ENCODE peak calls at places on chromosomes 11 and 22, in five cellular contexts. One of them, this sample, is unnamed.
A peak's percentile ranks its signal among the peaks of the same experiment; 100 is the strongest.

GRCh38 chr11:57223601-57224000 is 13.4 kb downstream of the APLNR start:
- DNase-seq in DND-41: no peak
- DNase-seq in heart left ventricle: no peak
- DNase-seq in gastrocnemius medialis: no peak
- DNase-seq in CD8-positive, alpha-beta T cell: no peak
- DNase-seq in this sample: no peak

GRCh38 chr11:64799925-64800632 is 2.9 kb downstream of the MAP4K2 start:
- DNase-seq in DND-41: no peak
- DNase-seq in heart left ventricle: no peak
- DNase-seq in gastrocnemius medialis: no peak
- DNase-seq in CD8-positive, alpha-beta T cell: no peak
- DNase-seq in this sample: no peak

GRCh38 chr11:105937331-105937730 is 84.7 kb downstream of the MSANTD4 start:
- DNase-seq in DND-41: no peak
- DNase-seq in heart left ventricle: no peak
- DNase-seq in gastrocnemius medialis: no peak
- DNase-seq in CD8-positive, alpha-beta T cell: no peak
- DNase-seq in this sample: no peak

GRCh38 chr11:69479591-69480271 is 1.7 kb upstream of the LINC01488 start:
- DNase-seq in DND-41: no peak
- DNase-seq in heart left ventricle: peak; percentile 53
- DNase-seq in gastrocnemius medialis: no peak
- DNase-seq in CD8-positive, alpha-beta T cell: no peak
- DNase-seq in this sample: peak; percentile 82

GRCh38 chr22:43860831-43861230 is 1.5 kb downstream of the SULT4A1 start:
- DNase-seq in DND-41: no peak
- DNase-seq in heart left ventricle: no peak
- DNase-seq in gastrocnemius medialis: no peak
- DNase-seq in CD8-positive, alpha-beta T cell: no peak
- DNase-seq in this sample: peak; percentile 7

GRCh38 chr11:88288560-88288959 is 49.0 kb downstream of the CTSC start:
- DNase-seq in DND-41: no peak
- DNase-seq in heart left ventricle: no peak
- DNase-seq in gastrocnemius medialis: no peak
- DNase-seq in CD8-positive, alpha-beta T cell: no peak
- DNase-seq in this sample: no peak

GRCh38 chr11:28072321-28072720 is 35.6 kb downstream of the KIF18A start:
- DNase-seq in DND-41: no peak
- DNase-seq in heart left ventricle: no peak
- DNase-seq in gastrocnemius medialis: no peak
- DNase-seq in CD8-positive, alpha-beta T cell: no peak
- DNase-seq in this sample: no peak

GRCh38 chr22:19631899-19632670 is 82.2 kb upstream of the SEPTIN5 start:
- DNase-seq in DND-41: peak; percentile 41
- DNase-seq in heart left ventricle: no peak
- DNase-seq in gastrocnemius medialis: no peak
- DNase-seq in CD8-positive, alpha-beta T cell: peak; percentile 13
- DNase-seq in this sample: no peak

GRCh38 chr11:71248656-71249055 is 3.7 kb downstream of the SHANK2 start:
- DNase-seq in DND-41: no peak
- DNase-seq in heart left ventricle: no peak
- DNase-seq in gastrocnemius medialis: no peak
- DNase-seq in CD8-positive, alpha-beta T cell: no peak
- DNase-seq in this sample: peak; percentile 48

GRCh38 chr11:105665281-105665680 is 55.4 kb downstream of the GRIA4 start:
- DNase-seq in DND-41: no peak
- DNase-seq in heart left ventricle: no peak
- DNase-seq in gastrocnemius medialis: no peak
- DNase-seq in CD8-positive, alpha-beta T cell: no peak
- DNase-seq in this sample: no peak

GRCh38 chr11:85590848-85591483 is 36.2 kb downstream of the DLG2 start:
- DNase-seq in DND-41: no peak
- DNase-seq in heart left ventricle: no peak
- DNase-seq in gastrocnemius medialis: no peak
- DNase-seq in CD8-positive, alpha-beta T cell: no peak
- DNase-seq in this sample: no peak

GRCh38 chr11:44303401-44303938 is 6.5 kb downstream of the ALX4 start:
- DNase-seq in DND-41: no peak
- DNase-seq in heart left ventricle: no peak
- DNase-seq in gastrocnemius medialis: no peak
- DNase-seq in CD8-positive, alpha-beta T cell: no peak
- DNase-seq in this sample: no peak

GRCh38 chr11:58509730-58510129 is 1.8 kb upstream of the OR5B21 start:
- DNase-seq in DND-41: no peak
- DNase-seq in heart left ventricle: no peak
- DNase-seq in gastrocnemius medialis: no peak
- DNase-seq in CD8-positive, alpha-beta T cell: no peak
- DNase-seq in this sample: no peak

GRCh38 chr22:19811211-19811621 is 43.5 kb downstream of the GNB1L start:
- DNase-seq in DND-41: no peak
- DNase-seq in heart left ventricle: no peak
- DNase-seq in gastrocnemius medialis: no peak
- DNase-seq in CD8-positive, alpha-beta T cell: no peak
- DNase-seq in this sample: peak; percentile 44

GRCh38 chr22:19675428-19675827 is 38.9 kb upstream of the SEPTIN5 start:
- DNase-seq in DND-41: no peak
- DNase-seq in heart left ventricle: no peak
- DNase-seq in gastrocnemius medialis: no peak
- DNase-seq in CD8-positive, alpha-beta T cell: no peak
- DNase-seq in this sample: peak; percentile 40

GRCh38 chr11:36012979-36013378 is 69.1 kb downstream of the LDLRAD3 start:
- DNase-seq in DND-41: no peak
- DNase-seq in heart left ventricle: no peak
- DNase-seq in gastrocnemius medialis: no peak
- DNase-seq in CD8-positive, alpha-beta T cell: no peak
- DNase-seq in this sample: no peak

GRCh38 chr22:34278121-34278520 is 357.8 kb upstream of the LARGE1 start:
- DNase-seq in DND-41: no peak
- DNase-seq in heart left ventricle: no peak
- DNase-seq in gastrocnemius medialis: no peak
- DNase-seq in CD8-positive, alpha-beta T cell: no peak
- DNase-seq in this sample: no peak

GRCh38 chr11:66421492-66422205 is 814 bp downstream of the NPAS4 start:
- DNase-seq in DND-41: peak; percentile 89
- DNase-seq in heart left ventricle: peak; percentile 90
- DNase-seq in gastrocnemius medialis: peak; percentile 84
- DNase-seq in CD8-positive, alpha-beta T cell: peak; percentile 93
- DNase-seq in this sample: peak; percentile 95

GRCh38 chr11:77633856-77634425 is 3.7 kb downstream of the CLNS1A start:
- DNase-seq in DND-41: no peak
- DNase-seq in heart left ventricle: no peak
- DNase-seq in gastrocnemius medialis: no peak
- DNase-seq in CD8-positive, alpha-beta T cell: no peak
- DNase-seq in this sample: no peak

GRCh38 chr11:124086447-124086846 is 28.8 kb upstream of the VWA5A start:
- DNase-seq in DND-41: no peak
- DNase-seq in heart left ventricle: no peak
- DNase-seq in gastrocnemius medialis: no peak
- DNase-seq in CD8-positive, alpha-beta T cell: no peak
- DNase-seq in this sample: no peak

GRCh38 chr11:124082371-124082770 is 32.9 kb upstream of the VWA5A start:
- DNase-seq in DND-41: no peak
- DNase-seq in heart left ventricle: no peak
- DNase-seq in gastrocnemius medialis: no peak
- DNase-seq in CD8-positive, alpha-beta T cell: no peak
- DNase-seq in this sample: no peak

GRCh38 chr11:124080319-124081001 is 34.8 kb upstream of the VWA5A start:
- DNase-seq in DND-41: no peak
- DNase-seq in heart left ventricle: no peak
- DNase-seq in gastrocnemius medialis: no peak
- DNase-seq in CD8-positive, alpha-beta T cell: no peak
- DNase-seq in this sample: peak; percentile 34

GRCh38 chr11:124081496-124081895 is 33.8 kb upstream of the VWA5A start:
- DNase-seq in DND-41: no peak
- DNase-seq in heart left ventricle: no peak
- DNase-seq in gastrocnemius medialis: no peak
- DNase-seq in CD8-positive, alpha-beta T cell: no peak
- DNase-seq in this sample: no peak

DNA sequence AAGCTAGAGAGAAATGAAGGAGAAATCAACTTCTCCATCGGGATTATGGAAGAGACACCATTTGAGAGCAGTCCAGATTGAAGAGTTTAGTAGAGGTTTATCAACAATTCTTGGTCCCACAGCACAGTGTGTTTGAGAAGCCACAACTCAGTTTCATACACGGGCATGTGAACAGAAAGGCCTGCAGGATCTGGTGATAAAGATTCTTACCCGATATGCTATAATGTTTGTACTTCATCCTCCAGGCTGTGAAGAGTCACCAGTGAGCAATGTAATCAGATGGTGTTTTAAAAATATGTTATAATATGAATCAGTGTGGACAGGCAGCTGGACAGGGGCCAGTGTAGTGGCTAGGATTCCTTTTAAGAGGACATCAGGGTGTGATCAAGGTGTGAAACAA is 29.7 kb upstream of the VWA5A start:
- DNase-seq in DND-41: no peak
- DNase-seq in heart left ventricle: no peak
- DNase-seq in gastrocnemius medialis: no peak
- DNase-seq in CD8-positive, alpha-beta T cell: no peak
- DNase-seq in this sample: no peak
- H3K27ac ChIP-seq in DND-41: no peak overlapping the region
- H3K27ac ChIP-seq in heart left ventricle: no peak overlapping the region
- H3K27ac ChIP-seq in gastrocnemius medialis: no peak overlapping the region
- H3K27ac ChIP-seq in CD8-positive, alpha-beta T cell: no peak overlapping the region
- H3K27ac ChIP-seq in this sample: no peak overlapping the region

DNA sequence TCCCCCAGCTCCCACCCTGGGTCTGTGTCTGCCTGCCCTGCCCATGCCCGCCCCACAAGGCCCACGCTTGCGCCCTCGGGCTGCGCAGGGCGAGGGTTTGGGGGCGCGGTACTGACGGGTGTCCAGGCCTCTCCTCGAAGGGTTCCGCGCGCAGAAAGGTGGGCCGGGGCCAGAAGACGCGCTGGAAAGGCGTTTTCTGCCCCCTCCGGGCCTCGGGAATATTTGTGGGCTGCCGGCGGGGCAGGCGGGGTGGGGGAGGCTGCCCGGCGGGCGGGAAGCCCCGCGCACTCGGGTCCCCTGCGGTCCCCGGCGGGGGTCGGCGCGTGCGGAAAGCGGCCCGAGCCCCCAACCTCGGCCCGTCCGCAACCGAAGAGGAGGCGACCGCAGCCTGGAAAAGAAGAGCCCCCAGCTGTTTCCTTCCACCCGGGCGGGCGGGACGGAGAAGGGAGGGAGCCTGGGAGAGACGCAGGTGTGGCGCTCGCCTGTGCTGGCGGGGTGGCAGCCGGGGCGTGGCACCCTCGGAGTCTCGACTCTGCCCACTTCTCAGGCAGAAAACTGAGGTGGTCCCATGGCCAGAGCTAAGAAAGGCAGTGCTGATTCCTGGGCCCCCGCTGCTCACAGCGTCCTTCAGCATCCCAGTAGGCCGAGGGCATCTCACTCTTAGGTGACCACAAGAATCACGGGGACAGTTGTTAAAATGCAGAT is 59.0 kb downstream of the THAP12 start:
- DNase-seq in DND-41: no peak
- DNase-seq in heart left ventricle: no peak
- DNase-seq in gastrocnemius medialis: no peak
- DNase-seq in CD8-positive, alpha-beta T cell: no peak
- DNase-seq in this sample: no peak
- H3K4me3 ChIP-seq in DND-41: no peak overlapping the region
- H3K4me3 ChIP-seq in heart left ventricle: peak overlapping the region; percentile 23
- H3K4me3 ChIP-seq in gastrocnemius medialis: peak overlapping the region; percentile 4
- H3K4me3 ChIP-seq in CD8-positive, alpha-beta T cell: no peak overlapping the region
- H3K4me3 ChIP-seq in this sample: no peak overlapping the region

DNA sequence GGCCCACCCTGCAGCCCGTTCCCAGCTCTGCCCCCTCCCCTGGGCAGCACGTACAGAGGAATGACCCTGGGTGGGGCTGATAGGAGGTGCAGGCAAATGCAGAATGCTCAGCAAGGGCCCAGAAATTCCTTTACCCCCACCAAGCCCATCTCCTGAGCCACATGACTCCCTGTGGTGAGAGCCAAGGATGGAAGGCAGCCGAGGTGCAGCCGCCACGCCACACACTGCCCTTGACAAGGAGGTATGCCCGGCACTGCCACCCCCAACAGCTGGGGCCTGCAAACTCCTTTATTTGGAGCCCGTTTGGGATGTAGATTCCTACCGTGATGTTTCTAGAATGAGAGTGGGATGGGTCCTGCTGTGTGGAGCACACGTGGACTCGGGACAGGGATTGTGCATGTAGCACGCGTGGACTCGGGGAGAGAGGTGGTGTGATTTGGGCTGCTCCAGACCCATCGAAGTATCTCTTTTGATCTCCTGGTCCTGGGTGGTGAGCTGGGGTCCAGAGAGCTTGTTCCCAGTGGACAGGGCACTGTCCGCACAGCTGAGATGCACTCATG is 12.9 kb downstream of the GTSE1 start:
- DNase-seq in DND-41: no peak
- DNase-seq in heart left ventricle: no peak
- DNase-seq in gastrocnemius medialis: no peak
- DNase-seq in CD8-positive, alpha-beta T cell: no peak
- DNase-seq in this sample: no peak
- TF ChIP-seq CTCF in DND-41: no peak
- TF ChIP-seq CTCF in heart left ventricle: no peak
- TF ChIP-seq CTCF in gastrocnemius medialis: no peak
- TF ChIP-seq CTCF in CD8-positive, alpha-beta T cell: no peak
- TF ChIP-seq CTCF in this sample: no peak

DNA sequence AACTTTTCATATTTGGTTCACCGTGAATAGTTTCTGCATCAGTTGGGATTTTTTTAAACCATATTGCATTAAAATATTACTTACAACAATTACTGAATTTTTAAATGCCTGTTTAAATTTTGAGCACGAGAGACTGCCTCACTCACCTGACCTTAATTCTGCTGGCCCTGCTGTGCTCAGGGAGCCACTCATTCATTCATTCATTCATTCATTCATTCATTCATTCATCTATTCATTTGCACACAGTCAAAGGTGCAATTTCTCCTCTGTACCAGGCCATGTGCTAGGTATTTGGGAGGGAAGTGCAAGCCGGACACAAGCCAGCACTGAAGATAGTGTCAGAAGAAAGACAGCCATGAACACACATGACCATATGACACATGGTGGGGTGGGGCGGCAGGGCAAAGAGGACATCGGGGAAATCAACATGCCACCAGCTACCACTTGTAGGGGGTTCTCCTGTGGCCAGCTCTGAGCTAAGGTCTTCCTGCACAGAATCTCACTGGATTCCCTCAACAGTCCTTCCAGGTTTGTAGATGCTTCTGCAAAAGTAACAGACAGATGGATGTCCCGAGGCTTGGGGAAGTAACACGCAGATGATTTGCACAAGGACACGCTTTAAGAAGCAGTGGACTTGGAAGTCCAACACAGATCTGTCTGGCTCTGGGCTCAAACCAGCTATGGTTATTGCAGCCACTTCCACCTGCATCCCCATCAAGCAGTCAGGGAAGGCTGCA is 566 bp upstream of the CSF2RB start:
- DNase-seq in DND-41: no peak
- DNase-seq in heart left ventricle: no peak
- DNase-seq in gastrocnemius medialis: no peak
- DNase-seq in CD8-positive, alpha-beta T cell: no peak
- DNase-seq in this sample: no peak
- H3K27ac ChIP-seq in DND-41: no peak overlapping the region
- H3K27ac ChIP-seq in heart left ventricle: no peak overlapping the region
- H3K27ac ChIP-seq in gastrocnemius medialis: no peak overlapping the region
- H3K27ac ChIP-seq in CD8-positive, alpha-beta T cell: no peak overlapping the region
- H3K27ac ChIP-seq in this sample: peak overlapping the region; percentile 35

GRCh38 chr11:8689726-8690255 is 7.2 kb downstream of the RPL27A start:
- DNase-seq in DND-41: no peak
- DNase-seq in heart left ventricle: no peak
- DNase-seq in gastrocnemius medialis: no peak
- DNase-seq in CD8-positive, alpha-beta T cell: no peak
- DNase-seq in this sample: no peak
- H3K4me3 ChIP-seq in DND-41: peak overlapping the region; percentile 45
- H3K4me3 ChIP-seq in heart left ventricle: peak overlapping the region; percentile 66
- H3K4me3 ChIP-seq in gastrocnemius medialis: no peak overlapping the region
- H3K4me3 ChIP-seq in CD8-positive, alpha-beta T cell: peak overlapping the region; percentile 79
- H3K4me3 ChIP-seq in this sample: no peak overlapping the region